ENCODE peak calls at places on chromosomes 5 and 9, in eight cellular contexts. R is ELR; F is MCF 10A; N is neural crest cell; I is T-helper 1 cell; D is central memory CD4-positive, alpha-beta T cell; A is left ventricle myocardium inferior; J is caudate nucleus. B is an unnamed sample.

GRCh38 chr9:129455151-129455995 is 165.5 kb downstream of the C9orf50 start:
- DNase-seq in R (no peak), F (no peak), N (no peak), I (no peak), D (no peak), A (no peak), J (no peak), B (no peak)

GRCh38 chr5:93099902-93100347 is 481.1 kb downstream of the NR2F1-AS1 start:
- DNase-seq in R (peak), F (no peak), N (no peak), I (no peak), D (no peak), A (no peak), J (no peak), B (no peak)

GRCh38 chr5:87266914-87267573 is 639 bp upstream of the RASA1 start:
- DNase-seq in R (no peak), F (no peak), N (no peak), I (no peak), D (no peak), A (no peak), J (no peak), B (no peak)

GRCh38 chr5:155475318-155475717 is 461.8 kb downstream of the KIF4B start:
- DNase-seq in R (no peak), F (no peak), N (no peak), I (no peak), D (no peak), A (no peak), J (no peak), B (no peak)

GRCh38 chr5:91521313-91521712 is 138.2 kb upstream of the ARRDC3 start:
- DNase-seq in R (peak), F (no peak), N (no peak), I (no peak), D (no peak), A (no peak), J (no peak), B (no peak)

GRCh38 chr9:18014556-18014955 is 435.7 kb downstream of the SH3GL2 start:
- DNase-seq in R (no peak), F (no peak), N (no peak), I (no peak), D (no peak), A (no peak), J (peak), B (no peak)

GRCh38 chr5:137758121-137758520 is 4.0 kb upstream of the HNRNPA0 start:
- DNase-seq in R (no peak), F (no peak), N (no peak), I (no peak), D (no peak), A (no peak), J (peak), B (no peak)

GRCh38 chr5:66713998-66714397 is 117.8 kb downstream of the MAST4 start:
- DNase-seq in R (peak), F (peak), N (no peak), I (no peak), D (no peak), A (no peak), J (no peak), B (no peak)

GRCh38 chr9:20558609-20559016 is 63.7 kb downstream of the MLLT3 start:
- DNase-seq in R (peak), F (peak), N (no peak), I (no peak), D (no peak), A (no peak), J (no peak), B (no peak)

GRCh38 chr5:173413476-173413982 is 85.3 kb upstream of the STC2 start:
- DNase-seq in R (no peak), F (no peak), N (no peak), I (no peak), D (no peak), A (no peak), J (no peak), B (no peak)